ENCODE peak calls at places on chromosomes 1 and 21, in eight cellular contexts. G is CD4-positive, CD25-positive, alpha-beta regulatory T cell; N is transverse colon; Q is astrocyte of the spinal cord; I is naive thymus-derived CD4-positive, alpha-beta T cell; S is SJSA1; W is GM06990; K is GM12865. L is an unnamed sample.

GRCh38 chr1:1091344-1092148 is 17.4 kb upstream of the RNF223 start:
- DNase-seq in G (no peak), N (peak), Q (no peak), I (no peak), S (no peak), W (no peak), K (no peak), L (no peak)

GRCh38 chr1:2320001-2320400 is 71.4 kb downstream of the MORN1 start:
- DNase-seq in G (no peak), N (no peak), Q (no peak), I (no peak), S (no peak), W (no peak), K (no peak), L (no peak)

GRCh38 chr21:36759348-36760083 is 60.6 kb downstream of the SIM2 start:
- DNase-seq in G (no peak), N (no peak), Q (no peak), I (no peak), S (no peak), W (no peak), K (no peak), L (no peak)

GRCh38 chr1:66436378-66437135 is 97.4 kb upstream of the SGIP1 start:
- DNase-seq in G (peak), N (no peak), Q (peak), I (peak), S (peak), W (peak), K (peak), L (peak)

GRCh38 chr1:244672961-244673695 is 20.2 kb downstream of the DESI2 start:
- DNase-seq in G (no peak), N (no peak), Q (peak), I (no peak), S (no peak), W (no peak), K (no peak), L (no peak)

GRCh38 chr1:149936076-149936991 is at the start of gene MTMR11:
- DNase-seq in G (no peak), N (peak), Q (peak), I (no peak), S (peak), W (no peak), K (no peak), L (no peak)

GRCh38 chr1:190168116-190168515 is 309.5 kb downstream of the BRINP3 start:
- DNase-seq in G (no peak), N (no peak), Q (peak), I (no peak), S (no peak), W (no peak), K (no peak), L (no peak)

GRCh38 chr1:36133484-36133883 is 8.5 kb upstream of the COL8A2 start:
- DNase-seq in G (no peak), N (peak), Q (peak), I (no peak), S (peak), W (no peak), K (no peak), L (no peak)

GRCh38 chr1:10456661-10457060 is 6.8 kb downstream of the CORT start:
- DNase-seq in G (no peak), N (no peak), Q (no peak), I (no peak), S (no peak), W (no peak), K (no peak), L (no peak)

GRCh38 chr1:16970132-16970910 is 10.1 kb downstream of the MFAP2 start:
- DNase-seq in G (no peak), N (no peak), Q (no peak), I (no peak), S (no peak), W (no peak), K (no peak), L (no peak)

GRCh38 chr1:86155807-86156561 is 588 bp downstream of the COL24A1 start:
- DNase-seq in G (no peak), N (peak), Q (peak), I (no peak), S (no peak), W (peak), K (peak), L (no peak)

GRCh38 chr1:86156571-86157455 is at the start of gene COL24A1:
- DNase-seq in G (no peak), N (peak), Q (peak), I (no peak), S (no peak), W (peak), K (peak), L (no peak)

GRCh38 chr1:86152887-86153286 is 3.7 kb downstream of the COL24A1 start:
- DNase-seq in G (no peak), N (no peak), Q (no peak), I (no peak), S (no peak), W (no peak), K (no peak), L (no peak)

GRCh38 chr1:86154581-86155060 is 2.0 kb downstream of the COL24A1 start:
- DNase-seq in G (no peak), N (no peak), Q (no peak), I (no peak), S (no peak), W (no peak), K (no peak), L (no peak)

DNA sequence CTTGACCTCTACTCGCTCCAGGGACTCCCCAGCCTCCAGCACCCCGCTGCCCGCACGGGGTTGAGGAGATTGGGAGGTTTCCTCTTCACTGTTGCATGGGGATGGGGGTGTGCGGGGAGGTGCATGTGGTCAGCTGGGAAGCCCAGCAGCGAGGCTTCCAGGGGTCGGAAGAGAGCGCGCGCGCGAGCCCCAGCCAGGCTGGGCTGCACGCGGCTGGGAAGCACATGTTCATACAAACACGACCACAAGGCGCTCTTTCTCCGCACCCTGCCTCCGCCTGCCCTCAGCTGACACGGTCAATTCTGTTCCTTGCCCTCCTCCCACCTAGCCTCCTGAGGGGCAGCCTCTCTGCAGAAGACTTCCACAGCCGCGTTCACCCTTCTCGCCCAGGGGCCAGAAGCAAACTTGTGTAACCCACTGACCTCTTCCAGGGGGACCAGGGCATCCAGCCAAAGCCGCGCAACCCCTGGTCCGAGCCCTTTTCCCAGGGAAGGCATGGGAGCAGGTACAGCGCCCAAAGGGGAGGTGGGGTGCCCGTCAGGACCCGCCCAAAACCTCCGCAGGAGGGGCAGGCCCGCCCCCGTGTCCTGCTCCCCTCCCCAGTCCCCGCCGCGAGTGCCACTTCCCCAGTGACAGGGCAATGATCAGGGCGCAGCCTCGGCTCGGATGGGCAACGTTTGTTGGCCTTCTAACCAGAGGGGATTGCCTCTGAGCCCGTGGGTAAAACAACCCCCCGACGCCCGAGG is 1.3 kb downstream of the COL24A1 start:
- DNase-seq in G (no peak), N (no peak), Q (peak), I (no peak), S (no peak), W (peak), K (peak), L (no peak)
- H3K4me3 ChIP-seq in G (no peak), N (peak), Q (peak), I (no peak), S (no peak), W (no peak), K (peak), L (no peak)

DNA sequence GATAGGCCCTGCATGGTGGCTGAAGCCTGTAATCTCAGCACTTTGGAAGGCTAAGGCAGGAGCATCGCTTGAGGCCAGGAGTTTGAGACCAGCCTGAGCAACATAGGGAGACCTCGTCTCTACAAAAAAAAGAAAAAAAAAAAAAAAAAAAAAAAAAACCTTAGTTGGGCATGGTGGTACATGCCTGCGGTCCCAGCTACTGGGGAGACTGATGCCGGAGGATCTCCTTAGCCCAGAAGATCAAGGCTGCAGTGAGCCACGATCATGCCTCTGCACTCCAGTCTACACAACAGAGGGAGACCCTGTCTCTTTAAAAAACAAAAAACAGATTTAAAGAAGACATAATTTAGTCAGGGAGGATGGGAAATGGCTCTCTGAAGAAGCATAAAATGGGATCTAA is 3.8 kb downstream of the LIN9 start:
- DNase-seq in G (no peak), N (no peak), Q (no peak), I (no peak), S (no peak), W (no peak), K (no peak), L (no peak)
- H3K4me3 ChIP-seq in G (no peak), N (no peak), Q (no peak), I (no peak), S (no peak), W (no peak), K (no peak), L (no peak)

GRCh38 chr1:201736707-201737320 is 92.1 kb upstream of the IPO9 start:
- DNase-seq in G (no peak), N (no peak), Q (no peak), I (no peak), S (no peak), W (no peak), K (peak), L (no peak)
- H3K4me3 ChIP-seq in G (no peak), N (no peak), Q (no peak), I (no peak), S (no peak), W (no peak), K (no peak), L (no peak)

GRCh38 chr1:77280962-77281361 is 857 bp upstream of the AK5 start:
- DNase-seq in G (no peak), N (no peak), Q (no peak), I (peak), S (no peak), W (no peak), K (no peak), L (no peak)
- H3K4me3 ChIP-seq in G (peak), N (no peak), Q (no peak), I (no peak), S (no peak), W (no peak), K (no peak), L (no peak)

GRCh38 chr1:9004731-9005708 is 21.2 kb downstream of the SLC2A7 start:
- DNase-seq in G (peak), N (peak), Q (peak), I (peak), S (peak), W (peak), K (peak), L (peak)
- H3K4me3 ChIP-seq in G (no peak), N (no peak), Q (no peak), I (no peak), S (no peak), W (no peak), K (no peak), L (no peak)

L was measured in CD4-positive, alpha-beta memory T cell.